ENCODE peak calls at places on chromosomes 5 and 9, in four cellular contexts. One of them, this sample, is unnamed.

GRCh38 chr9:120531683-120532300 is 48.2 kb downstream of the CDK5RAP2 start:
- DNase-seq in GM23338: peak
- DNase-seq in EL: peak
- DNase-seq in mucosa of gallbladder: no peak
- DNase-seq in this sample: peak

GRCh38 chr9:82168585-82168984 is 180.0 kb downstream of the SPATA31D1 start:
- DNase-seq in GM23338: no peak
- DNase-seq in EL: no peak
- DNase-seq in mucosa of gallbladder: no peak
- DNase-seq in this sample: no peak

GRCh38 chr5:135739383-135739961 is 95.0 kb upstream of the SLC25A48 start:
- DNase-seq in GM23338: no peak
- DNase-seq in EL: peak
- DNase-seq in mucosa of gallbladder: no peak
- DNase-seq in this sample: no peak

GRCh38 chr5:17425385-17426070 is 72.5 kb upstream of the TAF11L2 start:
- DNase-seq in GM23338: no peak
- DNase-seq in EL: no peak
- DNase-seq in mucosa of gallbladder: no peak
- DNase-seq in this sample: no peak

GRCh38 chr5:150045512-150045911 is 40.8 kb downstream of the CSF1R start:
- DNase-seq in GM23338: peak
- DNase-seq in EL: no peak
- DNase-seq in mucosa of gallbladder: no peak
- DNase-seq in this sample: peak

GRCh38 chr9:136927343-136928261 is 16.9 kb downstream of the FBXW5 start:
- DNase-seq in GM23338: no peak
- DNase-seq in EL: no peak
- DNase-seq in mucosa of gallbladder: no peak
- DNase-seq in this sample: no peak

GRCh38 chr9:83473488-83473971 is 64.7 kb downstream of the FRMD3 start:
- DNase-seq in GM23338: no peak
- DNase-seq in EL: no peak
- DNase-seq in mucosa of gallbladder: no peak
- DNase-seq in this sample: no peak

GRCh38 chr9:133876144-133876543 is 116.0 kb downstream of the VAV2 start:
- DNase-seq in GM23338: peak
- DNase-seq in EL: no peak
- DNase-seq in mucosa of gallbladder: no peak
- DNase-seq in this sample: peak

GRCh38 chr9:95088421-95089161 is 228.9 kb downstream of the FANCC start:
- DNase-seq in GM23338: no peak
- DNase-seq in EL: no peak
- DNase-seq in mucosa of gallbladder: no peak
- DNase-seq in this sample: no peak

GRCh38 chr5:60372786-60373185 is 327.2 kb downstream of the DEPDC1B start:
- DNase-seq in GM23338: no peak
- DNase-seq in EL: no peak
- DNase-seq in mucosa of gallbladder: no peak
- DNase-seq in this sample: no peak

GRCh38 chr5:14351845-14352712 is 208.9 kb downstream of the TRIO start:
- DNase-seq in GM23338: peak
- DNase-seq in EL: peak
- DNase-seq in mucosa of gallbladder: peak
- DNase-seq in this sample: peak

This sample was measured in WTC11.